ENCODE peak calls at places on chromosomes 3 and 15, in five cellular contexts. One of them, this sample, is unnamed. For H3K27me3, the result is how much of the 10 kb centered on the place peaks cover.

GRCh38 chr3:9793161-9793781 is 389 bp downstream of the ARPC4 start:
- DNase-seq in HCT116: no peak
- DNase-seq in GM12878: no peak
- DNase-seq in GM23338: peak
- DNase-seq in HepG2: peak
- DNase-seq in this sample: peak

GRCh38 chr3:33803894-33804526 is 5.6 kb downstream of the PDCD6IP start:
- DNase-seq in HCT116: no peak
- DNase-seq in GM12878: no peak
- DNase-seq in GM23338: no peak
- DNase-seq in HepG2: peak
- DNase-seq in this sample: no peak

GRCh38 chr3:52286777-52287110 is 884 bp upstream of the GLYCTK start:
- DNase-seq in HCT116: no peak
- DNase-seq in GM12878: no peak
- DNase-seq in GM23338: no peak
- DNase-seq in HepG2: peak
- DNase-seq in this sample: no peak

GRCh38 chr15:96051598-96051997 is 278.9 kb upstream of the NR2F2 start:
- DNase-seq in HCT116: no peak
- DNase-seq in GM12878: no peak
- DNase-seq in GM23338: no peak
- DNase-seq in HepG2: no peak
- DNase-seq in this sample: no peak

GRCh38 chr3:160180581-160181216 is 44.5 kb upstream of the C3orf80 start:
- DNase-seq in HCT116: no peak
- DNase-seq in GM12878: no peak
- DNase-seq in GM23338: no peak
- DNase-seq in HepG2: no peak
- DNase-seq in this sample: no peak

GRCh38 chr15:31799711-31800321 is 230.5 kb upstream of the CHRNA7 start:
- DNase-seq in HCT116: no peak
- DNase-seq in GM12878: peak
- DNase-seq in GM23338: no peak
- DNase-seq in HepG2: no peak
- DNase-seq in this sample: no peak

GRCh38 chr15:40569139-40569953 is at the start of gene RPUSD2:
- DNase-seq in HCT116: peak
- DNase-seq in GM12878: peak
- DNase-seq in GM23338: peak
- DNase-seq in HepG2: peak
- DNase-seq in this sample: peak

GRCh38 chr3:134250717-134251220 is at the start of gene RYK:
- DNase-seq in HCT116: peak
- DNase-seq in GM12878: no peak
- DNase-seq in GM23338: peak
- DNase-seq in HepG2: peak
- DNase-seq in this sample: peak

GRCh38 chr15:88089019-88089603 is 167.4 kb downstream of the NTRK3 start:
- DNase-seq in HCT116: no peak
- DNase-seq in GM12878: no peak
- DNase-seq in GM23338: no peak
- DNase-seq in HepG2: no peak
- DNase-seq in this sample: no peak

GRCh38 chr3:119582178-119582577 is 2.9 kb downstream of the ADPRH start:
- DNase-seq in HCT116: no peak
- DNase-seq in GM12878: no peak
- DNase-seq in GM23338: no peak
- DNase-seq in HepG2: no peak
- DNase-seq in this sample: no peak

GRCh38 chr15:62085740-62086139 is 19.0 kb downstream of the C2CD4A start:
- DNase-seq in HCT116: no peak
- DNase-seq in GM12878: no peak
- DNase-seq in GM23338: no peak
- DNase-seq in HepG2: no peak
- DNase-seq in this sample: no peak

GRCh38 chr15:89104172-89104564 is 15.9 kb downstream of the ABHD2 start:
- DNase-seq in HCT116: no peak
- DNase-seq in GM12878: no peak
- DNase-seq in GM23338: no peak
- DNase-seq in HepG2: no peak
- DNase-seq in this sample: no peak

GRCh38 chr3:175716451-175716850 is 857.3 kb downstream of the NAALADL2 start:
- DNase-seq in HCT116: no peak
- DNase-seq in GM12878: no peak
- DNase-seq in GM23338: no peak
- DNase-seq in HepG2: no peak
- DNase-seq in this sample: no peak

GRCh38 chr3:159964166-159964973 is 24.3 kb upstream of the IL12A start:
- DNase-seq in HCT116: no peak
- DNase-seq in GM12878: peak
- DNase-seq in GM23338: no peak
- DNase-seq in HepG2: no peak
- DNase-seq in this sample: no peak

GRCh38 chr15:36966704-36967103 is 133.6 kb downstream of the MEIS2 start:
- DNase-seq in HCT116: no peak
- DNase-seq in GM12878: no peak
- DNase-seq in GM23338: no peak
- DNase-seq in HepG2: no peak
- DNase-seq in this sample: no peak

GRCh38 chr15:31361764-31362120 is 35.1 kb downstream of the KLF13 start:
- DNase-seq in HCT116: no peak
- DNase-seq in GM12878: no peak
- DNase-seq in GM23338: peak
- DNase-seq in HepG2: no peak
- DNase-seq in this sample: no peak

GRCh38 chr3:2968475-2968874 is 141.7 kb downstream of the IL5RA start:
- DNase-seq in HCT116: no peak
- DNase-seq in GM12878: no peak
- DNase-seq in GM23338: no peak
- DNase-seq in HepG2: no peak
- DNase-seq in this sample: no peak

GRCh38 chr3:186993940-186994670 is 63.8 kb downstream of the ST6GAL1 start:
- DNase-seq in HCT116: no peak
- DNase-seq in GM12878: no peak
- DNase-seq in GM23338: no peak
- DNase-seq in HepG2: no peak
- DNase-seq in this sample: no peak

GRCh38 chr3:4757056-4757948 is 221.9 kb upstream of the BHLHE40 start:
- DNase-seq in HCT116: no peak
- DNase-seq in GM12878: no peak
- DNase-seq in GM23338: no peak
- DNase-seq in HepG2: peak
- DNase-seq in this sample: no peak

DNA sequence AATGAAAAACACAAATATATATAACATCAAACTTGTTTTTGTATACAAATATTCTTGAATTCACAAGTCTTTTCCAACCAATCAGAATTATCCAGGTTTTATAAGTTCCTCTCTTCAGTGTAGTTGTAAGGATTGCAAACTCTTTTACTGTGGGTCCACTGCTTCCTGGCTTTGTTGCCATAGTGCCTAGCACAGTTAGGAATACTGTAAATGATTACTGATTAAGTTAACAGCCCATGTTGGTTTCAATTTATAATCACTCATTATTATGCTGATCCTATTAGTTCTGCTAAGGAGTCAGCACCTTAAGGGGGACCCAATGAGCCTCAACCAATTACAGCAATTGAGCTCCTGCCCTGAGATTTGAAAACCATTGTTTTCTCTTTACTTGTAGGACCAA is 62.1 kb downstream of the ISL2 start:
- DNase-seq in HCT116: no peak
- DNase-seq in GM12878: no peak
- DNase-seq in GM23338: no peak
- DNase-seq in HepG2: no peak
- DNase-seq in this sample: no peak
- TF ChIP-seq REST in HCT116: no peak
- TF ChIP-seq REST in GM12878: no peak
- TF ChIP-seq REST in GM23338: no peak
- TF ChIP-seq REST in HepG2: no peak
- TF ChIP-seq REST in this sample: no peak

GRCh38 chr15:52794665-52795463 is 4.7 kb upstream of the ONECUT1 start:
- DNase-seq in HCT116: no peak
- DNase-seq in GM12878: no peak
- DNase-seq in GM23338: peak
- DNase-seq in HepG2: no peak
- DNase-seq in this sample: no peak
- H3K27me3 ChIP-seq in HCT116: under half
- H3K27me3 ChIP-seq in GM12878: under half
- H3K27me3 ChIP-seq in GM23338: half or more
- H3K27me3 ChIP-seq in HepG2: under half
- H3K27me3 ChIP-seq in this sample: half or more

GRCh38 chr3:170868577-170869239 is 1.3 kb downstream of the RPL22L1 start:
- DNase-seq in HCT116: no peak
- DNase-seq in GM12878: no peak
- DNase-seq in GM23338: no peak
- DNase-seq in HepG2: no peak
- DNase-seq in this sample: no peak

GRCh38 chr3:170869240-170869592 is 779 bp downstream of the RPL22L1 start:
- DNase-seq in HCT116: no peak
- DNase-seq in GM12878: no peak
- DNase-seq in GM23338: no peak
- DNase-seq in HepG2: no peak
- DNase-seq in this sample: no peak

GRCh38 chr3:170866499-170866898 is 3.5 kb downstream of the RPL22L1 start:
- DNase-seq in HCT116: no peak
- DNase-seq in GM12878: no peak
- DNase-seq in GM23338: no peak
- DNase-seq in HepG2: no peak
- DNase-seq in this sample: no peak

GRCh38 chr3:170867143-170867542 is 2.9 kb downstream of the RPL22L1 start:
- DNase-seq in HCT116: no peak
- DNase-seq in GM12878: no peak
- DNase-seq in GM23338: no peak
- DNase-seq in HepG2: no peak
- DNase-seq in this sample: no peak

DNA sequence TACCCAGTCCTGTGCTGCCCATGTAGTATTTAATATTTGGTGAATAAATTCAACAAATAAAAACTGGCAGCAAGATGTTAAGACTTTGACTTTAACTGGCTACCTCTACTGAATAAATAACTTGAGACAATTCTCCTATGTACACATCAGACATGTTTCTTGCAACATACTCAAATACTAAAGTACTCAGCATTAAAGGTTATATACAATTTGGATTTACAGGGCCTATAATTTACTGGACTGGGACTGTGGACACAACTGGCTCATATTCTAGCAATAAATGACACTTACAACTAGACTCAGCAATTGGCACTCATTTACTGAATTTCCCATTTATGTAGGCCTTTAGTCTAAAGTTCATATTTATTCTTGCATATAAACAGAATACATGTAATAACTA is 2.4 kb downstream of the RPL22L1 start:
- DNase-seq in HCT116: no peak
- DNase-seq in GM12878: no peak
- DNase-seq in GM23338: no peak
- DNase-seq in HepG2: no peak
- DNase-seq in this sample: no peak
- H3K27ac ChIP-seq in HCT116: peak
- H3K27ac ChIP-seq in GM12878: peak
- H3K27ac ChIP-seq in GM23338: peak
- H3K27ac ChIP-seq in HepG2: peak
- H3K27ac ChIP-seq in this sample: peak

DNA sequence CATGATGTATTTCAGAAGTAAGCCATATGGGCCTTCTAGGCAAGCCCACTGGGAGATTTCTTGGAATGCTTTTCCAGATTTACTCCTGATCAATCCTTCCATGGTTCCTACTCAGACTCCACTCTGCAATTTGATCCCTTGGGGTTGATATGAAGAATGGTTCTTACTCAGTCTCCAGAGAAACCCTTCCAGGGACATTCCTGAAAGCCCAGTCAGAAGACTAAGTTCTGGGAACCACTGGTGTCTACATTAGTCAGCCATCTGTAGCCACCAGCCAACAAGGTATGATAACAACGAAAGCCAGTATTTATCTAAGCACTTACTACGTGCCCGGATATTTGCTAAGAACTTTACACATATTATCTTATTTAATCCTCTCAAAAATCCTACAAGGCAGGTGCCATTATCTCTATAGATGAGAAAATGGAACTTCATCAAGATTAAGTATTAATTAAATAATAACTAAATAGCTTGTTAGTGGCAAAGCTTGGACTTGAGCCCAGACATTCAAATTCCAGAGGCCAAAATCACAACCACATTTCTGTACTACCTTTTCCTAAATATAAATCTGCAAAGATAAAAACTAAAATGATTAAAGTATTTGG is 32.7 kb downstream of the ZNF385D start:
- DNase-seq in HCT116: no peak
- DNase-seq in GM12878: no peak
- DNase-seq in GM23338: no peak
- DNase-seq in HepG2: no peak
- DNase-seq in this sample: no peak
- TF ChIP-seq REST in HCT116: no peak
- TF ChIP-seq REST in GM12878: no peak
- TF ChIP-seq REST in GM23338: no peak
- TF ChIP-seq REST in HepG2: no peak
- TF ChIP-seq REST in this sample: no peak

GRCh38 chr3:43187836-43188479 is 82.1 kb upstream of the POMGNT2 start:
- DNase-seq in HCT116: no peak
- DNase-seq in GM12878: no peak
- DNase-seq in GM23338: no peak
- DNase-seq in HepG2: peak
- DNase-seq in this sample: no peak
- H3K27me3 ChIP-seq in HCT116: under half
- H3K27me3 ChIP-seq in GM12878: under half
- H3K27me3 ChIP-seq in GM23338: under half
- H3K27me3 ChIP-seq in HepG2: under half
- H3K27me3 ChIP-seq in this sample: under half

GRCh38 chr3:129016366-129016724 is 15.2 kb downstream of the EFCC1 start:
- DNase-seq in HCT116: no peak
- DNase-seq in GM12878: no peak
- DNase-seq in GM23338: no peak
- DNase-seq in HepG2: peak
- DNase-seq in this sample: no peak
- H3K27ac ChIP-seq in HCT116: no peak
- H3K27ac ChIP-seq in GM12878: no peak
- H3K27ac ChIP-seq in GM23338: no peak
- H3K27ac ChIP-seq in HepG2: no peak
- H3K27ac ChIP-seq in this sample: no peak

GRCh38 chr3:64048631-64049061 is 25.4 kb upstream of the PSMD6 start:
- DNase-seq in HCT116: no peak
- DNase-seq in GM12878: no peak
- DNase-seq in GM23338: peak
- DNase-seq in HepG2: no peak
- DNase-seq in this sample: peak
- TF ChIP-seq REST in HCT116: no peak
- TF ChIP-seq REST in GM12878: no peak
- TF ChIP-seq REST in GM23338: no peak
- TF ChIP-seq REST in HepG2: no peak
- TF ChIP-seq REST in this sample: no peak

GRCh38 chr15:74131618-74132191 is 1.3 kb downstream of the ISLR2 start:
- DNase-seq in HCT116: no peak
- DNase-seq in GM12878: no peak
- DNase-seq in GM23338: peak
- DNase-seq in HepG2: no peak
- DNase-seq in this sample: no peak
- H3K27me3 ChIP-seq in HCT116: under half
- H3K27me3 ChIP-seq in GM12878: under half
- H3K27me3 ChIP-seq in GM23338: half or more
- H3K27me3 ChIP-seq in HepG2: under half
- H3K27me3 ChIP-seq in this sample: half or more